ENCODE peak calls at places on chromosomes 7 and 10, in five cellular contexts. L is body of pancreas, H is Peyer's patch, A is upper lobe of left lung, T is heart left ventricle. Y is an unnamed sample.

GRCh38 chr7:17939670-17940301 is 508 bp downstream of the SNX13 start:
- DNase-seq in L (peak; percentile 51), H (peak; percentile 77), A (peak; percentile 69), T (peak; percentile 72), Y (peak; percentile 71)

GRCh38 chr7:1710936-1711335 is 40.9 kb downstream of the ELFN1 start:
- DNase-seq in L (peak; percentile 9), H (peak; percentile 15), A (no peak), T (peak; percentile 18), Y (peak; percentile 41)

GRCh38 chr7:57202274-57202673 is 70.0 kb upstream of the ZNF479 start:
- DNase-seq in L (no peak), H (no peak), A (peak; percentile 27), T (no peak), Y (no peak)

GRCh38 chr10:95664543-95664942 is 8.0 kb upstream of the ALDH18A1 start:
- DNase-seq in L (no peak), H (no peak), A (no peak), T (no peak), Y (no peak)

GRCh38 chr10:5285186-5285585 is 79.6 kb upstream of the UCN3 start:
- DNase-seq in L (no peak), H (no peak), A (no peak), T (no peak), Y (no peak)

GRCh38 chr10:24452030-24452429 is 243.1 kb downstream of the KIAA1217 start:
- DNase-seq in L (no peak), H (no peak), A (no peak), T (no peak), Y (no peak)

GRCh38 chr10:11885437-11886137 is 62.4 kb downstream of the PROSER2 start:
- DNase-seq in L (no peak), H (no peak), A (no peak), T (no peak), Y (no peak)

GRCh38 chr7:144848078-144848477 is 12.2 kb upstream of the TPK1 start:
- DNase-seq in L (no peak), H (no peak), A (no peak), T (no peak), Y (no peak)

GRCh38 chr7:155935005-155935557 is 122.8 kb upstream of the SHH start:
- DNase-seq in L (no peak), H (no peak), A (no peak), T (no peak), Y (no peak)

GRCh38 chr10:66215005-66215404 is 710.8 kb upstream of the LRRTM3 start:
- DNase-seq in L (no peak), H (peak; percentile 38), A (no peak), T (no peak), Y (no peak)

GRCh38 chr7:91836065-91836368 is 44.5 kb downstream of the MTERF1 start:
- DNase-seq in L (no peak), H (no peak), A (no peak), T (no peak), Y (no peak)

GRCh38 chr7:200704-201103 is 8.3 kb downstream of the FAM20C start:
- DNase-seq in L (no peak), H (no peak), A (no peak), T (no peak), Y (no peak)

GRCh38 chr7:43572516-43573049 is 10.3 kb upstream of the STK17A start:
- DNase-seq in L (no peak), H (no peak), A (no peak), T (no peak), Y (peak; percentile 69)

GRCh38 chr10:36171546-36171945 is 529.5 kb upstream of the FZD8 start:
- DNase-seq in L (no peak), H (no peak), A (no peak), T (no peak), Y (no peak)

GRCh38 chr7:80330434-80330833 is 181.4 kb downstream of the GNAT3 start:
- DNase-seq in L (no peak), H (no peak), A (no peak), T (no peak), Y (no peak)

GRCh38 chr7:135714534-135715009 is 13.4 kb downstream of the SLC13A4 start:
- DNase-seq in L (no peak), H (no peak), A (peak; percentile 76), T (no peak), Y (no peak)

GRCh38 chr7:2909043-2909442 is 64.9 kb upstream of the GNA12 start:
- DNase-seq in L (no peak), H (no peak), A (no peak), T (no peak), Y (no peak)

GRCh38 chr7:64628192-64628591 is 37.7 kb upstream of the ZNF107 start:
- DNase-seq in L (no peak), H (no peak), A (no peak), T (no peak), Y (no peak)

GRCh38 chr7:139679731-139680594 is 97.8 kb downstream of the HIPK2 start:
- DNase-seq in L (peak; percentile 63), H (no peak), A (no peak), T (no peak), Y (no peak)

GRCh38 chr10:6046458-6047325 is 15.5 kb downstream of the IL2RA start:
- DNase-seq in L (no peak), H (no peak), A (no peak), T (no peak), Y (peak; percentile 40)

GRCh38 chr7:37247881-37248280 is 200.8 kb downstream of the ELMO1 start:
- DNase-seq in L (no peak), H (no peak), A (no peak), T (no peak), Y (no peak)

GRCh38 chr7:17123020-17123419 is 175.4 kb upstream of the AHR start:
- DNase-seq in L (no peak), H (no peak), A (no peak), T (no peak), Y (no peak)

GRCh38 chr7:131961281-131961680 is 404.9 kb upstream of the PODXL start:
- DNase-seq in L (no peak), H (no peak), A (no peak), T (no peak), Y (no peak)

GRCh38 chr7:71612011-71612410 is 480.1 kb downstream of the GALNT17 start:
- DNase-seq in L (no peak), H (no peak), A (no peak), T (no peak), Y (no peak)

GRCh38 chr7:1910081-1910685 is 240.1 kb downstream of the ELFN1 start:
- DNase-seq in L (no peak), H (no peak), A (peak; percentile 72), T (no peak), Y (no peak)

GRCh38 chr7:90570373-90570959 is 25.7 kb upstream of the CDK14 start:
- DNase-seq in L (no peak), H (no peak), A (no peak), T (no peak), Y (no peak)

GRCh38 chr7:90274161-90274560 is 29.2 kb downstream of the CFAP69 start:
- DNase-seq in L (no peak), H (no peak), A (no peak), T (no peak), Y (no peak)

GRCh38 chr10:125148021-125148439 is 12.3 kb downstream of the CTBP2 start:
- DNase-seq in L (peak; percentile 74), H (no peak), A (no peak), T (no peak), Y (peak; percentile 86)

GRCh38 chr10:75062191-75062849 is 49.1 kb upstream of the SAMD8 start:
- DNase-seq in L (no peak), H (no peak), A (no peak), T (no peak), Y (no peak)

GRCh38 chr10:87092356-87092860 is 2.2 kb downstream of the GLUD1 start:
- DNase-seq in L (no peak), H (no peak), A (no peak), T (no peak), Y (no peak)

GRCh38 chr10:47021850-47022249 is 110.6 kb downstream of the PTPN20 start:
- DNase-seq in L (no peak), H (no peak), A (no peak), T (no peak), Y (no peak)

GRCh38 chr10:131642966-131643365 is 257.8 kb upstream of the PPP2R2D start:
- DNase-seq in L (no peak), H (no peak), A (no peak), T (no peak), Y (no peak)

GRCh38 chr10:71259815-71260501 is 47.6 kb downstream of the UNC5B start:
- DNase-seq in L (no peak), H (no peak), A (peak; percentile 72), T (peak; percentile 62), Y (no peak)

GRCh38 chr10:91590904-91591791 is 41.7 kb downstream of the PPP1R3C start:
- DNase-seq in L (peak; percentile 83), H (peak; percentile 52), A (no peak), T (no peak), Y (peak; percentile 78)

GRCh38 chr7:106773228-106773627 is 91.9 kb upstream of the PIK3CG start:
- DNase-seq in L (no peak), H (no peak), A (no peak), T (no peak), Y (no peak)
- TF ChIP-seq CTCF in L (no peak), H (no peak), A (no peak), T (no peak), Y (no peak)

DNA sequence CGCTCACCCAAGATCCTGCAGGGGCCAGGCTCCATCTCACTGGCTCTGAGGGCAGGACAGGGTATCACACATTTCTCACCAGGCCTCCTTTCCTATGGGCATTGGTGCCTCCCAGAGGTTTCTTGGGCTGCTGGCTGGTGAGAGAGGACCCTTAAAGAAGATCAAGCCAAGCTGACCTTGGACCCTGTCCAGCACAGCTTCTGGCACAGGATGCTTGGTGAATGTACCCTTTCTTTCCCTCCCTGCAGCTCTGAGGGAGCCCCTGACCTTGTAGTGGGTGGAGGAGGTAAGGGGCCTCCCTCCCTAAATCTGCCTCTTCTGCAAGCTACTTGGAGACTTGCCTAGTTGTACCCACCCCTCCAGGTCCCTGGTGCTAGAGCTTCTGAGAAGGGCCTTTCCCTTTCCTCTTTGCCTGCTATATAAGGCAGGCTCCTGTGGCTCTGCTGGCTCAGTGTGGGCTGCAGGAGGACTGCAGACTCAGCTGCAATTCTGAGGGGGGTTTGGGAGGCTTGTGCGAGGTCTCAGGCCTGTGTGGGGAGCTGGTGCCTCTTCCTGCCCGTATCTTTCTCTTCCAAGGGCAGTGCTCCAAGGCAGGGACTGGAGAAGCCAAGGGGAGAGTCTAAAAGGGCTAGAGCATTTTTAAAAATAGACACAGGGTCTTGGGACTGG is 11.8 kb upstream of the TRIM8 start:
- DNase-seq in L (no peak), H (no peak), A (no peak), T (peak; percentile 57), Y (no peak)
- H3K4me1 ChIP-seq in L (peaks cover 32% of the 10 kb centered on the region), H (peaks cover 31% of the 10 kb centered on the region), A (peaks cover 58% of the 10 kb centered on the region), T (peaks cover 18% of the 10 kb centered on the region), Y (peaks cover 83% of the 10 kb centered on the region)

DNA sequence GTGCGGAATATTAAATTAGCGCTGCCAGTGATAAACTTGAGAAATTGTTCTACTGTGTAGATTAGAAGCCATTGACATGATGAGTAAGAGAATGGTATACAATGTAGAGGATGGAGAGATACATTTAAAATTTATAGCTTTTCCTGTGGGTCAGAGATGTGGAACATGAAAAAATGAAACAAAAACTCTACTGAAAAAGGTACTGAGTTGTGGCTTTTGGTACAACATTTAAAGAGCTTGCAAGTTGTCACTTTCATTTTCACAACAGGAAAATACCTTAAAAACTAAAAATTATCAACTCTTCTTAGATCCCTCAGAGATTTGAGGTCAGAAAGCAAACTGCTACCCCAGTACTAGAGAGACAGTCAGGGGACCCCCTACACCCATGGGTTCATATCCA is 348.8 kb upstream of the CDC14C start:
- DNase-seq in L (no peak), H (no peak), A (no peak), T (no peak), Y (no peak)
- TF ChIP-seq POLR2A in L (no peak), H (no peak), A (no peak), T (no peak), Y (no peak)

GRCh38 chr10:73253226-73253557 is 748 bp upstream of the MRPS16 start:
- DNase-seq in L (no peak), H (no peak), A (no peak), T (no peak), Y (no peak)
- TF ChIP-seq CTCF in L (no peak), H (no peak), A (no peak), T (no peak), Y (no peak)

Y was measured in sigmoid colon.